ENCODE peak calls at places on chromosome 13, in seven cellular contexts. Q is suprapubic skin, S is colonic mucosa, R is IMR-90, N is Peyer's patch, X is endodermal cell, I is cardiac muscle cell. M is an unnamed sample. For H3K36me3, the result is how much of the 10 kb centered on the place peaks cover.

GRCh38 chr13:74067818-74068217 is 66.4 kb downstream of the KLF12 start:
- DNase-seq in Q (no peak), S (no peak), R (peak), N (no peak), X (no peak), I (no peak), M (no peak)

GRCh38 chr13:80131204-80131603 is 209.7 kb downstream of the SPRY2 start:
- DNase-seq in Q (peak), S (peak), R (peak), N (peak), X (peak), I (peak), M (no peak)

GRCh38 chr13:106466691-106467405 is 68.6 kb downstream of the EFNB2 start:
- DNase-seq in Q (no peak), S (no peak), R (no peak), N (no peak), X (no peak), I (peak), M (no peak)

GRCh38 chr13:20703785-20704458 is 423 bp downstream of the IL17D start:
- DNase-seq in Q (no peak), S (peak), R (peak), N (peak), X (peak), I (peak), M (peak)

GRCh38 chr13:102392810-102393209 is 9.0 kb downstream of the FGF14 start:
- DNase-seq in Q (no peak), S (no peak), R (no peak), N (no peak), X (no peak), I (no peak), M (no peak)

GRCh38 chr13:112901951-112902651 is 66.9 kb upstream of the MCF2L start:
- DNase-seq in Q (no peak), S (no peak), R (no peak), N (no peak), X (peak), I (no peak), M (no peak)

GRCh38 chr13:104106705-104107393 is 1040.6 kb upstream of the SLC10A2 start:
- DNase-seq in Q (no peak), S (no peak), R (peak), N (no peak), X (peak), I (no peak), M (peak)

GRCh38 chr13:45943965-45944364 is 92.4 kb upstream of the SIAH3 start:
- DNase-seq in Q (no peak), S (no peak), R (peak), N (no peak), X (no peak), I (no peak), M (no peak)

GRCh38 chr13:51881296-51881695 is 19.5 kb downstream of the CCDC70 start:
- DNase-seq in Q (no peak), S (no peak), R (no peak), N (no peak), X (no peak), I (no peak), M (no peak)

GRCh38 chr13:73092831-73093230 is 34.0 kb downstream of the KLF5 start:
- DNase-seq in Q (no peak), S (no peak), R (no peak), N (no peak), X (no peak), I (no peak), M (no peak)

DNA sequence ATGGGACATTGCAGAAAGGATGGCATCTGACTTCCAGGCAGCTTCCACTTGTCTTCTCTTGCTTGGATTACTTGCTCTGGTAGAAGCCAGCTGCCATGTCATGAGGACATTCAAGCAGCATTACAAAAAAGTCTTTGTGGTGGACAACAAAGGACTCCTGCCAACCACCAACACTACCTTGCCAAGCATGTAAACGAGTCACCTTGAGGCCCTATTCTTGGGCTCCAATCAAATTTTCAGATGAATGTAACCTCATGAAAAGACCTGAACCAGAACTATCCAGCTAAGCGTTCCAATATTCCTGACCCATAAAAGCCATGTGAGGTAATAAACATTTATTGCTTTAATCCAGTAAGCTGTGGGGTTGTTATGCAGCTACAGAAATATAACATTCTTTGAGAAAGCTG is 12.5 kb downstream of the PROSER1 start:
- DNase-seq in Q (peak), S (no peak), R (no peak), N (no peak), X (no peak), I (no peak), M (no peak)
- H3K36me3 ChIP-seq in Q (half or more), S (under half), R (under half), N (half or more), X (half or more), I (half or more), M (under half)

DNA sequence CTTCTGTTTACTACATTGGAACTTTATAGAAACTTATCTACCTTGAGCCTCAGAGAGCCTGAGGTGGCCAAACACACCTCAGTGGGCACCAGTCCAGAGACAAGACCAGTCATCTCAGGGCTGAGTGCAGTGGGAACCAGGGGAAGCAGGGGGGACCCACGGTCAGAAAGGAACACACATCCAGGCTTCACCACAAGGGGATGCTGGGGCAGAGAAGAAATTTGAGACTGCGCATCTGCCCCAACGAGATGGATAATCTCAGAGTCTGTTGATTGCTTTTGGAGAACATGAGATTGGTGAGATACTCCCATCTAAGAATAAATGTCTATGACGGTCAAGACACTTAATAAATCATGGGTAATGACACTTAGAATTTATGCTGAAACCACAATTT is 98.7 kb downstream of the DOCK9 start:
- DNase-seq in Q (no peak), S (no peak), R (no peak), N (no peak), X (no peak), I (no peak), M (no peak)
- TF ChIP-seq CTCF in Q (no peak), S (no peak), R (no peak), N (no peak), X (peak), I (no peak), M (no peak)

GRCh38 chr13:26186141-26186870 is 35.8 kb downstream of the RNF6 start:
- DNase-seq in Q (peak), S (peak), R (peak), N (peak), X (peak), I (peak), M (peak)

GRCh38 chr13:26185720-26186119 is 36.4 kb downstream of the RNF6 start:
- DNase-seq in Q (no peak), S (no peak), R (peak), N (no peak), X (no peak), I (no peak), M (no peak)

GRCh38 chr13:26184791-26185250 is 37.3 kb downstream of the RNF6 start:
- DNase-seq in Q (no peak), S (peak), R (peak), N (peak), X (peak), I (peak), M (peak)

GRCh38 chr13:26183416-26183815 is 38.7 kb downstream of the RNF6 start:
- DNase-seq in Q (no peak), S (no peak), R (no peak), N (no peak), X (no peak), I (no peak), M (no peak)

DNA sequence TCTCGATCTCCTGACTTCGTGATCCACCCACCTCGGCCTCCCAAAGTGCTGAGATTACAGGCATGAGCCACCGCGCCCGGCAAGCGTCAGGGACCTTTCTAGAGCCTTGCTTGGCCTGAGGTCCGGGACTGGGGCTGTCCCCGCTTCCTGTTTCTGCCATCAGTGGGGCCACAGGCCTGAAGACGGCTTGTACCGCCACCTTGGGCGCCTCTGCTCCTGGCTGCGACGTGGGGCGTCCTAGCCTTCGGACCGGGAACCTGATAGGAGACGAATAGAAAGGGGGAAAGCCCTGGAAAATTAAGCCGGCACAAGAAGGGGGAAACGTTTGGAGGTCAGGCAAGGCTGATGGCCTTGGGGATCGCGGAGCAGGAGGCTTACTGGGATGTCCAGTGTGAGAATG is 35.1 kb downstream of the RNF6 start:
- DNase-seq in Q (no peak), S (no peak), R (no peak), N (peak), X (peak), I (no peak), M (no peak)
- H3K4me3 ChIP-seq in Q (peak), S (peak), R (peak), N (peak), X (peak), I (no peak), M (peak)

DNA sequence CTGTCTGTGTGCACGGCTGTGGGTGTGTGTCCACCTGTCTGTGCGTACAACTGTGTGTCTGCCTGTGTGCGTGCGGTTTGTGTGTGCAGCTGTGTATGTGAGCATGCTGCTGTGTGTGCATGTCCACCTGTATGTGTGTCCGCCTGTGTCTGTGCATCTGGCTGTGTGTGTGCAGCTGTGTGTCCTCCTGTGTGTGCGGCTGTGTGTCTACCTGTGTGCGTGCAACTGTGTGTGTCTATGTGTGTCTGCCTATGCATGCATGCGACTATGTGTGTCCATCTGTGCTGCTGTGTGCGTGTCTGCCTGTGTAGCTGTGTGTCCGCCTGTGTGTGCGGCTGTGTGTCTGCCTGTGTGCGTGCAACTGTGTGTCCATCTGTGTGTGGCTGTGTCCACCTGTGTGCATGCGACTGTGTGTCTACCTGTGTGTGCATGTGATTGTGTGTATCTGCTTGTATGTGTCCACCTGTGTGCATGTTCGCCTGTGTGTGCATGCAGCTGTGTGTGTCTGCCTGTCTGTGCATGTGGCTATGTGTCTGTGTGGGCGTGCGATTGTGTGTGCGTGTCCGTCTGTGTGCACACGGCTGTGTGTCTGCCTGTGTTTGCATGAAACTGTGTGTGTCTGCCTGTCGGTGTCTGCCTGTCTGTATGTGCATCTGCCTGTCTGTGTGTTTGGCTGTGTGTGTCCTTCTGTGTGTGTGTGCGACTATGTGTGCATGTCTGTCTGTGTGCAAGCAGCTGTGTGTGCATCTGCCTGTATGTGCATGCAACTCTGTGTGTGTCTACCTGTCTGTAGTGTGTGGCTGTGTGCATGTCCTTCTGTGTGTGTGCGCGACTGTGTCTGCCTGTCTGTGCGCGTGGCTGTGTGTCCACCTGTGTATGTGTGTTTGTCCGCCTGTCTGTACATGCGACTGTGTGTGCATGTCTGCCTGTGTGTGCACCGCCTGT is 57.1 kb upstream of the C13orf46 start:
- DNase-seq in Q (no peak), S (no peak), R (no peak), N (no peak), X (no peak), I (no peak), M (no peak)
- H3K36me3 ChIP-seq in Q (under half), S (under half), R (under half), N (under half), X (under half), I (under half), M (under half)

GRCh38 chr13:54445453-54445852 is 1416.8 kb downstream of the OLFM4 start:
- DNase-seq in Q (no peak), S (no peak), R (no peak), N (no peak), X (no peak), I (no peak), M (no peak)

GRCh38 chr13:54445865-54446264 is 1417.3 kb downstream of the OLFM4 start:
- DNase-seq in Q (no peak), S (no peak), R (no peak), N (no peak), X (no peak), I (no peak), M (no peak)

GRCh38 chr13:54449922-54450321 is 1421.3 kb downstream of the OLFM4 start:
- DNase-seq in Q (no peak), S (no peak), R (no peak), N (no peak), X (no peak), I (no peak), M (no peak)
- TF ChIP-seq CTCF in Q (no peak), S (no peak), R (no peak), N (no peak), X (peak), I (no peak), M (no peak)

GRCh38 chr13:76992548-76993001 is 694 bp downstream of the CLN5 start:
- DNase-seq in Q (peak), S (peak), R (peak), N (peak), X (peak), I (peak), M (no peak)

GRCh38 chr13:76993021-76993420 is 1.1 kb downstream of the CLN5 start:
- DNase-seq in Q (no peak), S (no peak), R (peak), N (no peak), X (no peak), I (no peak), M (no peak)

GRCh38 chr13:76991796-76992547 is at the start of gene CLN5:
- DNase-seq in Q (peak), S (peak), R (peak), N (peak), X (peak), I (peak), M (peak)

GRCh38 chr13:76994281-76994680 is 2.4 kb downstream of the CLN5 start:
- DNase-seq in Q (no peak), S (no peak), R (no peak), N (no peak), X (no peak), I (no peak), M (no peak)

DNA sequence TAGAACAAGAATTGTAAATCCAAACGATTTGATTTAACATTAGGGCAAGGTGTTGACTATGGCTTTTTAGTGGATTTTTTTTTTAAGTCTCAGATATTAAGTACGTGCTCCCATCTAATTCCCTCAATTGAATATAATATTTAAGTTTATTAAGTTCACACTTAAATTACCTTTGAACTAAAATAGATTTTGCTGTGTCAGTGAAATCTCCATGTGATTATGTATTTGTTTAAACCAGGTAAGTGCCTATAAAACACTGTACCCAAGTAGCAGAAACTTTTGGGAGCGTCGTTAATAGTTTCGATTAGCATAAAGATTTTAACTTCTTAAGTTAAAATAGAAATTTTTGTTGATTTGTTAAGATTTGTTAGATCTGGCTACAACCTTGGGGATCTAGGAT is 1.6 kb downstream of the CLN5 start:
- DNase-seq in Q (no peak), S (no peak), R (no peak), N (no peak), X (no peak), I (no peak), M (no peak)
- H3K4me3 ChIP-seq in Q (peak), S (no peak), R (no peak), N (no peak), X (peak), I (no peak), M (no peak)

GRCh38 chr13:28237944-28238343 is 99.6 kb downstream of the PAN3 start:
- DNase-seq in Q (no peak), S (no peak), R (no peak), N (no peak), X (no peak), I (no peak), M (no peak)
- H3K36me3 ChIP-seq in Q (under half), S (under half), R (under half), N (under half), X (half or more), I (under half), M (under half)

DNA sequence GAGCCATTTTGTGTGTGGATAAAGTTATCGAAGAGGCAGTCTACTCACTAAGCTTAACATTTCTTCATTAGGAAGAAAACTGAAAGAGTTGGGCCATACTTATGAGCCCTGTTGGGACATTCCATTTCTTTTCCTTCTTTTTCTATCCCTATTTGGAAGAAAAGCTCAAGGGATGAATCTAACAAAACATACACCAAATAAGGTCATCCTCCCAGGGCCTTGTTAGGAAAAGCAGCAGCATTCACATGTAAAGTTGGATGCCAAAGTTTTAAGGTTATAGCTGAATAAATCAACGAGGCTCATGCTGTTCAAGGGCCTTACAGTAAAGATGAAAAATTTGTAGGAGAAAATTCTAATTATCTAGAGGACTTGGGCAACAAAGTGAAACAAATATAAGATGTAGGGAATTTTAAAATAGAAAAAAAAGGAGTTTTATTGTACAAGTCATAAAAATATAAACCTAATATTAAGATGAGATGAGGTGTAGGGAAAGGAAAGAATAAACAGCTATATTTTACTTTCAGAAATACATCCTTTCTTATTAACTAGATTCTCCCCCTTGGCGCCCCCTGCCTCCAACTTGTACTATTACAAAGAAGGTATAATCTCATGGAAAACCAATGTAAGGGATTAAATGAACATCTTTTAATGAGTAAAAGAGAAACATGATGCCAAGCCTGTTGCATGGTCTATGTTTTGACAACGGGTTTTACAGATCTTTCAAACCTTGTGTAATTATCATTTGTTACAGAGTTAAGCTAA is 160.4 kb downstream of the PCDH20 start:
- DNase-seq in Q (no peak), S (no peak), R (no peak), N (no peak), X (peak), I (peak), M (no peak)
- TF ChIP-seq CTCF in Q (no peak), S (no peak), R (peak), N (no peak), X (peak), I (peak), M (peak)

M was measured in kidney epithelial cell.